ENCODE peak calls at places on chromosomes 12 and 14, in four cellular contexts. One of them, this sample, is unnamed.

GRCh38 chr12:15982471-15982870 is 71.3 kb downstream of the DERA start:
- DNase-seq in IMR-90: peak
- DNase-seq in mesendoderm: peak
- DNase-seq in H9: no peak
- DNase-seq in this sample: no peak

GRCh38 chr12:123134265-123134664 is 16.6 kb downstream of the PITPNM2 start:
- DNase-seq in IMR-90: no peak
- DNase-seq in H9: no peak
- DNase-seq in mesendoderm: no peak
- DNase-seq in this sample: no peak

GRCh38 chr12:5201554-5202243 is 158.0 kb downstream of the KCNA5 start:
- DNase-seq in mesendoderm: peak
- DNase-seq in IMR-90: peak
- DNase-seq in H9: peak
- DNase-seq in this sample: no peak

GRCh38 chr14:54478621-54479215 is 10.1 kb downstream of the GMFB start:
- DNase-seq in IMR-90: no peak
- DNase-seq in mesendoderm: peak
- DNase-seq in H9: no peak
- DNase-seq in this sample: no peak

GRCh38 chr14:78721756-78722455 is 551.7 kb downstream of the NRXN3 start:
- DNase-seq in H9: no peak
- DNase-seq in IMR-90: no peak
- DNase-seq in mesendoderm: no peak
- DNase-seq in this sample: no peak

GRCh38 chr14:68148276-68148675 is 328.7 kb downstream of the RAD51B start:
- DNase-seq in H9: no peak
- DNase-seq in IMR-90: peak
- DNase-seq in mesendoderm: no peak
- DNase-seq in this sample: no peak

GRCh38 chr12:69935651-69936100 is 110.6 kb downstream of the MYRFL start:
- DNase-seq in IMR-90: no peak
- DNase-seq in mesendoderm: peak
- DNase-seq in H9: no peak
- DNase-seq in this sample: no peak

GRCh38 chr12:112762753-112763152 is 28.8 kb upstream of the RPH3A start:
- DNase-seq in IMR-90: no peak
- DNase-seq in H9: no peak
- DNase-seq in mesendoderm: no peak
- DNase-seq in this sample: no peak

GRCh38 chr12:32462908-32463307 is 63.5 kb downstream of the FGD4 start:
- DNase-seq in IMR-90: no peak
- DNase-seq in H9: no peak
- DNase-seq in mesendoderm: no peak
- DNase-seq in this sample: no peak

GRCh38 chr14:31024577-31025334 is 693 bp upstream of the AP4S1 start:
- DNase-seq in H9: no peak
- DNase-seq in IMR-90: peak
- DNase-seq in mesendoderm: no peak
- DNase-seq in this sample: no peak

GRCh38 chr14:23185046-23185445 is 1.6 kb upstream of the SLC7A8 start:
- DNase-seq in mesendoderm: no peak
- DNase-seq in IMR-90: peak
- DNase-seq in H9: no peak
- DNase-seq in this sample: no peak

GRCh38 chr14:102723650-102724049 is 53.6 kb upstream of the TRAF3 start:
- DNase-seq in H9: no peak
- DNase-seq in IMR-90: no peak
- DNase-seq in mesendoderm: no peak
- DNase-seq in this sample: no peak

GRCh38 chr14:103663506-103663905 is 34.5 kb downstream of the KLC1 start:
- DNase-seq in mesendoderm: no peak
- DNase-seq in IMR-90: no peak
- DNase-seq in H9: no peak
- DNase-seq in this sample: no peak

DNA sequence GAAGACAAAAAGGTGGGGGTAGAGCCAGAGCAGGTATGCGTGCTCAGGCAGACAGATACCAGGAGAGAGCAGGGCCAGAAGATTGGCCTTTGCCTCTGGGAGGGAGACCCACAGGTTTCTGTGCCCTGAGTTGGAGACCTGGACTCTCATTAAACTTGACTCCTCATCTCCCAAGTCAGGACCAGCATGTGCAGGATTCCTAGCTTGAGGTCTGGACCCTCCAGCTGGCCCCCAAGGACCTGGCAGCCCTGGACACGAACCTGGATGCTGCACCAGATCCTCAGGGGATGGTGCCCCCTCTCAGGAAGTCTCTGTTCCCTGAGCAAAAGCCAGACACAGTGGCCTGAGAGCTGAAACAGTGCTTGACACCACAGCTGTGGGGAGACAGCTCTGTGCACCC is 10.5 kb upstream of the KRT73 start:
- DNase-seq in IMR-90: no peak
- DNase-seq in H9: peak
- DNase-seq in mesendoderm: no peak
- DNase-seq in this sample: peak
- H3K23ac ChIP-seq in IMR-90: no peak
- H3K23ac ChIP-seq in H9: no peak
- H3K23ac ChIP-seq in mesendoderm: no peak
- H3K23ac ChIP-seq in this sample: no peak

GRCh38 chr14:99043258-99043615 is 228.8 kb downstream of the BCL11B start:
- DNase-seq in IMR-90: no peak
- DNase-seq in mesendoderm: no peak
- DNase-seq in H9: no peak
- DNase-seq in this sample: no peak
- H3K23ac ChIP-seq in IMR-90: no peak
- H3K23ac ChIP-seq in mesendoderm: no peak
- H3K23ac ChIP-seq in H9: no peak
- H3K23ac ChIP-seq in this sample: no peak

DNA sequence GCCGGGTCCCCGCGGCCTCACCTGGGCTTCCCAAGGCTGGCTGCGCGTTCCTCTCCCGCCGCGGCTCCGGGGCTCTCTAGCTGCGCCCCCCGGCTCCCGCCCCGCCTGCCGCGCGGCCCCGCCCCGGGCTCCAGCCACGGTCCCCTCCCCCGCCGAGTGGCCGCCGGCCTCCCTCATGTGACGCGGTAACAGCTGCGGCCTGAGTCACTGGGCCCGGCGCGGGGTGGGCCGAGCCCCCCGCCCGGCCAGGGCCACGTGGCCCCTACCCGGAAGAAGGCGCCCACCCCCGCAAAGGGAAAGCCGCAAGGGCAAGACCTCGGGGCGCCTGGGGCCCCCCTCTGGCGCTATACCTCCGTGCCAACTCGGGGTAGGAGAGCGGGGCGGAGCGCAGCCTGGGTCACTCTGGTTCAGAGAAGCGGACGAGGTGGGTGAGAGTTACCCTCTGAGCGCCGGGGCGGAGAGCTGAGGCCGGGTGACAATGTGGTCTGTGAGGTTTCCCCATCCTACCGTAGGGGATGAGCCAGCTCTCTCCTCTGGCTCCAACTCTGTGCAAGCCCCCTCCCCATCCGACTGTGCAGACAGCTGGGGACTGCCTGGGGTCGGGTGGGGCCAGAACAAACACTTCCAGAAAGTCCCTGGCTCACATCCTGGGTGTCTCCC is at the start of gene CD63:
- DNase-seq in H9: peak
- DNase-seq in mesendoderm: peak
- DNase-seq in IMR-90: peak
- DNase-seq in this sample: no peak
- H3K23ac ChIP-seq in H9: no peak
- H3K23ac ChIP-seq in mesendoderm: no peak
- H3K23ac ChIP-seq in IMR-90: peak
- H3K23ac ChIP-seq in this sample: no peak

DNA sequence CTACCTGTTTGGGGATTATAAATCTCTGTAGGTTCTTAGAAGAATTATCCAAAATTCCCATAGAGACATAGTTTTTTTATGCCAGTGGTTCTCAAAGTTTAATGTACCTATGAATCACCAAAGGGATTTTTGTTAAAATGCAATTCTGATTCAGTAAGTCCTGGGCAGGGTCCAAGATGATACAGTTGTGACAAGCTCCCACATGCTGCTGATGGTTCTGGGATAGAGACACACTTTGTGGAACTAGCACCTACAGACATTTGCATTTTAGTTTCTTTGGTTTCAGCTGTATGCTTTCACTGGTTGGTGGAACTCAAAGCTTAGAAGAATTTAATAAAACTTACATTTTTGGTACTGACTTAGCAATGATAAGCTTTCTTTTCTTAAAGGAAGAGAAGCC is 80.4 kb downstream of the PTCSC3 start:
- DNase-seq in H9: no peak
- DNase-seq in mesendoderm: no peak
- DNase-seq in IMR-90: peak
- DNase-seq in this sample: no peak
- H3K23ac ChIP-seq in H9: no peak
- H3K23ac ChIP-seq in mesendoderm: no peak
- H3K23ac ChIP-seq in IMR-90: no peak
- H3K23ac ChIP-seq in this sample: no peak

DNA sequence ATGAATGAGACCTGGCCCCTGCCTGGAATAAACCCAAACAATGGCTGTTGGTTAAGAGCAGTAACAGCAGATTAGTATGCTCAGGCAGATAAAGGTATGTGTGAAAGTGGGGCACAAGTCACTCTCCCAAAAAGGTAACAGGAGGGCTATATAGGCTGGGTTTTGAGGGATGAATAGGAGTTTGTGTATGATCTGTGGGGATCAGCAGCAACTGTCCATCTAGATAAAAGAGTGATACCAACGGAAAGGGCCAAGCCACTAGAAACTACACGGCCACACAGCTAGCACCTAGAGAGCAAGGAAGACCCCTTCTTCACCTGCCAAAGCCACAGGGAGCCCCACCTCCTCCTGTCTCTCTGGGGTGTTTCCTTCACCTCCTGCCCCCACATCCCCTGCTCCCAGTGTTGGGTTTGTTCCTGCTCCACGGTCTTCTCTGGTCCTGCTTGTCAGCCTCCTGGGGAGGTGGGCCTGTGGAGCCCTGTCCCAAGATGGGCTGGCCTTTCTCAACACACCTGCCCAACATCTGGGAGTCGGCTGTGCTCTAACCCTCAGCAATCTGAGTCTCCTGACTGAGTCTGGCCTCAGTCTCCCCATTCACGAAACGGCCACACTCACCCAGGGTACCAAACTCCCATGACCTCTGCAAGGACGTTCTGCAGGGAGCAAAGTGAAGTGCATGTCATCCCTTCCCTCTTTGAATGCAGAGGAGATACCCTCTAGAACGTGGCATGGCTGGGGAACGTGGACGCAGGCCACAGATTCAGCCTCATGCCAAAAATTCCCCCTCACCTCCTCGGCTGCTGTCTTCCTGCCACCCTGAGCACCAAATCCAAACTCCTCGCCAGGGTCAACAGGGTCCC is 108.2 kb downstream of the NCOR2 start:
- DNase-seq in H9: no peak
- DNase-seq in mesendoderm: no peak
- DNase-seq in IMR-90: no peak
- DNase-seq in this sample: no peak
- H3K23ac ChIP-seq in H9: no peak
- H3K23ac ChIP-seq in mesendoderm: no peak
- H3K23ac ChIP-seq in IMR-90: no peak
- H3K23ac ChIP-seq in this sample: no peak

GRCh38 chr12:53223391-53224267 is 8.4 kb downstream of the RARG start:
- DNase-seq in IMR-90: peak
- DNase-seq in H9: peak
- DNase-seq in mesendoderm: peak
- DNase-seq in this sample: no peak
- H3K23ac ChIP-seq in IMR-90: peak
- H3K23ac ChIP-seq in H9: no peak
- H3K23ac ChIP-seq in mesendoderm: peak
- H3K23ac ChIP-seq in this sample: peak

GRCh38 chr14:99941211-99941610 is 124.0 kb upstream of the EVL start:
- DNase-seq in mesendoderm: no peak
- DNase-seq in IMR-90: no peak
- DNase-seq in H9: no peak
- DNase-seq in this sample: no peak

GRCh38 chr14:99938896-99939295 is 126.3 kb upstream of the EVL start:
- DNase-seq in H9: no peak
- DNase-seq in IMR-90: no peak
- DNase-seq in mesendoderm: no peak
- DNase-seq in this sample: no peak

GRCh38 chr14:99939421-99939820 is 125.8 kb upstream of the EVL start:
- DNase-seq in IMR-90: no peak
- DNase-seq in mesendoderm: no peak
- DNase-seq in H9: no peak
- DNase-seq in this sample: no peak

GRCh38 chr14:99938376-99938775 is 126.8 kb upstream of the EVL start:
- DNase-seq in mesendoderm: no peak
- DNase-seq in IMR-90: no peak
- DNase-seq in H9: no peak
- DNase-seq in this sample: no peak

GRCh38 chr14:99940064-99940463 is 125.2 kb upstream of the EVL start:
- DNase-seq in IMR-90: no peak
- DNase-seq in H9: no peak
- DNase-seq in mesendoderm: no peak
- DNase-seq in this sample: no peak
- H3K23ac ChIP-seq in IMR-90: no peak
- H3K23ac ChIP-seq in H9: no peak
- H3K23ac ChIP-seq in mesendoderm: no peak
- H3K23ac ChIP-seq in this sample: no peak

DNA sequence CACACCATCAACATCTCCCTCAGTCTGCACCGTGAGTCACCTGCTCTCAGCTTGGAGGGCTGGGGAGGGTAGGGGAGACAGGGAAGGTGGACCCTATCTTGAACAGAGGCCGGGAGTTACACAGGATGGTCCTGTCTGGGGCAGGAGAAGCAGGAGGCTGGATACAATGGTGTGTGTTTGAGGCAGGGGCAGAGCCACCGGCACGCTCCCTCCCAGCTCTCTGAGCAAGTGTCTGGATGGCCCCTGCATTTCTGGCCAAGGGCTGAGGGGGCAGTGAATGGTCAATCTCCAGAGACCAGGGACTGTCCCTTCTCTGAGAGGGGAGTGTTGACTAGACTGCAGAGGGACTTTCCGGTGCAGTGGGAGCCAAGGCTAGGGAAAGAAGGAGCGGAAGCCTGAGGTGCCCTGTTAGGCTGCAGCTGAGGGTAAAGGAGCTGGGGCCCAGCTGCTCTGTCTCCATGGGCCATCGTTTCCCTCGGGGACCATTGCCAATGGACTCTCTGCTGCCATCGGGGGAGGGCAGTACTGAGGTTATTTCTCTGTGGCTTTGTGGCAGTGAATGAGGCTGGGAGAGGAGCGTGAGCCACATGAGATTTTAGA is 1.9 kb downstream of the LRP1-AS start:
- DNase-seq in mesendoderm: no peak
- DNase-seq in H9: no peak
- DNase-seq in IMR-90: no peak
- DNase-seq in this sample: no peak
- H3K23ac ChIP-seq in mesendoderm: no peak
- H3K23ac ChIP-seq in H9: no peak
- H3K23ac ChIP-seq in IMR-90: peak
- H3K23ac ChIP-seq in this sample: no peak

This sample was measured in H1.